ENCODE peak calls at places on chromosomes 12 and 14, in eight cellular contexts. N, G, F, U, Y, L, V and W are unnamed samples.

GRCh38 chr12:26227376-26227775 is 32.0 kb downstream of the SSPN start:
- DNase-seq in N (no peak), G (no peak), L (no peak), U (no peak), Y (no peak), V (no peak), F (no peak), W (no peak)

GRCh38 chr12:108313609-108314331 is 25.3 kb downstream of the CMKLR1 start:
- DNase-seq in Y (no peak), N (peak), V (peak), F (no peak), G (no peak), L (no peak), U (peak), W (no peak)

GRCh38 chr14:58048219-58048618 is 103.8 kb downstream of the ARMH4 start:
- DNase-seq in V (no peak), L (no peak), F (peak), G (no peak), Y (no peak), U (no peak), N (no peak), W (no peak)

GRCh38 chr12:120235369-120236123 is 30.0 kb downstream of the PXN start:
- DNase-seq in G (no peak), N (no peak), U (no peak), V (no peak), F (no peak), L (peak), Y (no peak), W (no peak)

GRCh38 chr14:55386037-55386798 is 25.4 kb downstream of the ATG14 start:
- DNase-seq in F (no peak), Y (no peak), N (no peak), L (peak), V (no peak), G (peak), U (no peak), W (no peak)

GRCh38 chr14:92680781-92681650 is 67.4 kb downstream of the LGMN start:
- DNase-seq in F (peak), Y (peak), N (peak), U (peak), V (no peak), G (peak), L (peak), W (peak)

GRCh38 chr14:81868172-81868571 is 334.5 kb upstream of the SEL1L start:
- DNase-seq in U (no peak), V (no peak), L (no peak), Y (no peak), N (no peak), G (no peak), F (no peak), W (no peak)

GRCh38 chr14:105700622-105701288 is 174.4 kb downstream of the TMEM121 start:
- DNase-seq in N (no peak), Y (no peak), F (no peak), U (no peak), G (no peak), V (no peak), L (no peak), W (no peak)

GRCh38 chr12:58541300-58541690 is 379.0 kb downstream of the LRIG3 start:
- DNase-seq in U (peak), V (no peak), N (no peak), L (no peak), Y (no peak), G (no peak), F (peak), W (no peak)

GRCh38 chr12:109182041-109182839 is 65.9 kb downstream of the ACACB start:
- DNase-seq in Y (no peak), F (no peak), V (no peak), U (peak), N (no peak), G (no peak), L (no peak), W (no peak)

GRCh38 chr14:24274101-24274543 is 2.7 kb upstream of the RABGGTA start:
- DNase-seq in Y (no peak), N (no peak), L (no peak), V (peak), G (no peak), U (no peak), F (no peak), W (no peak)

GRCh38 chr12:29304388-29304787 is 76.6 kb downstream of the ERGIC2 start:
- DNase-seq in U (no peak), G (no peak), N (no peak), V (no peak), Y (no peak), F (no peak), L (no peak), W (no peak)

GRCh38 chr12:116959198-116959460 is 48.4 kb downstream of the FBXW8 start:
- DNase-seq in V (no peak), G (no peak), L (no peak), Y (no peak), F (no peak), U (peak), N (no peak), W (no peak)

GRCh38 chr12:1496162-1496925 is 98.0 kb downstream of the FBXL14 start:
- DNase-seq in L (no peak), U (peak), V (no peak), Y (no peak), G (peak), F (peak), N (no peak), W (no peak)

GRCh38 chr14:39113685-39114072 is 444 bp upstream of the GEMIN2 start:
- DNase-seq in U (no peak), Y (no peak), G (no peak), V (no peak), L (no peak), N (no peak), F (no peak), W (no peak)

GRCh38 chr14:39107624-39108023 is 4.6 kb upstream of the SEC23A start:
- DNase-seq in U (peak), G (no peak), F (peak), L (peak), V (no peak), Y (no peak), N (no peak), W (no peak)

GRCh38 chr14:39108791-39109190 is 5.3 kb upstream of the GEMIN2 start:
- DNase-seq in F (no peak), U (no peak), N (no peak), Y (no peak), V (no peak), G (no peak), L (no peak), W (no peak)

GRCh38 chr14:39114073-39114838 is at the start of gene GEMIN2:
- DNase-seq in Y (peak), F (peak), N (peak), G (peak), U (peak), L (peak), V (peak), W (peak)

DNA sequence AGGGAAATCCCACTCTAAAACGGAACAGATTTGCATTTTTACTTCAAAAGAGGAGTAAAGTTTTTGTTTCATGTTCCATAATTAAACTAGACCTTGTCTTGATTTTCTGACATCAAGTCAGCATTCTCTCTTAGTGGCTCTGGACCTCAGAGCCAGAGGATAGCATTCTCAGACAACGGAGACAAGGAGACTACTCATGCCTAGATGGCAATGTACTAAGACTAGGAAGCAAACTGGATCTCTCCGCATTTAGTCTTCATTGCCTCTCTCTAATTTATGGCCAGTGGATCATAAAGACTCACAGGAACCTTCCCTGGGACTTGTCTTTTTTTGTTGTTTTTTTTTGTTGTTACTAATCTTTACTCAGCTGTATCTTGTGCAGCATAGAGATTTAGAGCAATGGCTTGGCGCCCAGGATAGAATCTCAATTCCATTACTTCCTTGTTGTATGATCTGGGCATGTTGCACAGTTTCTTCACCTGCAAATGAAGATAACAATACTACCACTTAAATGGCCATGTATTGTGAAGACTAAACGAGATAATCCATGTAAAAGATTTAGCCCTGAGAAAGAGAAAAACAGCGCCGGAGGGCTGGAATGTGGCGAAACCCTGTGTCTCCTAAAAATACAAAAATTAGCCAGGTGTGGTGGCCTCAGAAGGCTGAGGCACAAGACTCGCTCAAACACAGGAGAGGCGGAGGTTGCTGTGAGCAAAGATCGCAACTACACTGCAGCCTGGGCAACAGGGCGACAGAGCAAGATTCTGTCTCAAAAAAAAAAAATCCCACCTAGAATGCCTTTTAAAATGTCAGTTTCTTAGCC is 4.0 kb upstream of the GEMIN2 start:
- DNase-seq in U (no peak), V (no peak), L (no peak), G (peak), N (no peak), Y (no peak), F (no peak), W (no peak)
- H3K4me3 ChIP-seq in U (no peak), V (no peak), L (no peak), G (no peak), N (no peak), Y (no peak), F (no peak), W (no peak)

GRCh38 chr12:46263140-46264017 is 5.5 kb downstream of the SLC38A1 start:
- DNase-seq in L (no peak), U (no peak), V (no peak), N (no peak), F (no peak), G (no peak), Y (no peak), W (no peak)
- TF ChIP-seq CTCF in L (peak), U (peak), V (no peak), N (no peak), F (peak), G (no peak), Y (no peak), W (peak)

GRCh38 chr14:31280132-31280870 is 72.7 kb upstream of the HECTD1 start:
- DNase-seq in G (no peak), Y (no peak), N (no peak), F (no peak), L (no peak), U (no peak), V (no peak), W (no peak)

GRCh38 chr14:31277085-31277484 is 69.5 kb upstream of the HECTD1 start:
- DNase-seq in V (no peak), N (no peak), F (no peak), L (no peak), Y (no peak), G (no peak), U (no peak), W (no peak)

GRCh38 chr14:31280871-31281220 is 73.3 kb upstream of the HECTD1 start:
- DNase-seq in N (no peak), Y (no peak), U (no peak), L (no peak), F (no peak), G (no peak), V (no peak), W (no peak)

GRCh38 chr14:31275731-31276130 is 68.1 kb upstream of the HECTD1 start:
- DNase-seq in U (peak), G (no peak), L (no peak), N (no peak), Y (no peak), F (no peak), V (no peak), W (no peak)

GRCh38 chr14:31278883-31279282 is 71.3 kb upstream of the HECTD1 start:
- DNase-seq in Y (no peak), F (no peak), V (no peak), N (no peak), U (no peak), G (no peak), L (no peak), W (no peak)
- H3K4me3 ChIP-seq in Y (no peak), F (no peak), V (no peak), N (no peak), U (no peak), G (no peak), L (no peak), W (no peak)

GRCh38 chr12:12714276-12715001 is 2.7 kb upstream of the CDKN1B start:
- DNase-seq in L (peak), U (peak), G (peak), N (no peak), Y (peak), F (peak), V (no peak), W (no peak)
- TF ChIP-seq CTCF in L (peak), U (peak), G (no peak), N (peak), Y (no peak), F (no peak), V (no peak), W (peak)

DNA sequence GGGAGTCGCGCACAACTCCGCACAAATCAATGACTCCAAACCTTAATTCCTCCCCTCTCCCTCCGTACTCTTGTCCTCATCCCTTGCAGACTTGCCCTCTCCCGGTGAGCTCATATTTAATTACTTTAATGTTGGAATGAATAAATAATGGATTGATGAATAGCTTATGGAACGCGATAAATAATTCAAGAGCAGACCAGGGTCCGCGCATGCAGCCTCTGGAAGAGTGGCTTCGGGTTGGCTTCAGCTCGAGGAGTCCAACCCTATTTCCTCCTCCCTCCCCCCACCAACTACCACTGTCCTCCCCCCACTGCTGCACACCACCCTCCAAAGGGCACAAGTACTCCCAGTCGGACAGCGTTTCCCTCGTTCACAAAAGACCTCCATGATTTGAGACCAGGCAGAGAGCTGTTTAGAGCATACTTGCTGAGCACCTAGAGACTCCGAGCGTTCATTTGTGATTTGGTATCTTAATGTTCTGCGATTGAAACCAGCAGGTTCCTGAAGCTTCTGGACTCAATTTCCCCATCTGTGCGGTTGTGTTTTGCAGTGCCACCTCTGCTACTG is 621 bp upstream of the SIX1 start:
- DNase-seq in U (peak), V (no peak), N (no peak), G (no peak), Y (no peak), F (peak), L (peak), W (no peak)
- H3K4me3 ChIP-seq in U (peak), V (peak), N (peak), G (no peak), Y (no peak), F (peak), L (peak), W (peak)

DNA sequence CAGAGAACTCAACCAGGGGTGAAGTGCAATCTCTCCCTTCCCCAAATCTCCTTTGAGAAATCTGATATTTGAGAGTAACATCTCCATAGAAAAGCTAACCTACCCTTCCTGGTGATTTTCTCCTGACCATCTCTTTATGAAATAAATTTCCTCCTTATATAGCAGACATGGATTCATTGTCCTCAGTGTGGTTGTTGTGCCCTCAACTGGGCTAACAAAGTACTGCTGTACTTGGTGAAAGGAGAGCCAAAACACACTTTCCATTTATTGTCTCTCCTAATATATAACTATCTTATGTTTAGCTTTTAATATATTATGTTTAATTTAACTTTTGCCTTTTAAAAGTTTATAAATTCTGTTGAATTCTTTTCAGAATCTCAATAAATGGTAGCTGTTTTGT is 65.1 kb upstream of the SLCO1B1 start:
- DNase-seq in L (peak), U (peak), V (no peak), G (peak), N (no peak), Y (no peak), F (peak), W (no peak)
- TF ChIP-seq CTCF in L (peak), U (peak), V (no peak), G (no peak), N (no peak), Y (no peak), F (no peak), W (no peak)

DNA sequence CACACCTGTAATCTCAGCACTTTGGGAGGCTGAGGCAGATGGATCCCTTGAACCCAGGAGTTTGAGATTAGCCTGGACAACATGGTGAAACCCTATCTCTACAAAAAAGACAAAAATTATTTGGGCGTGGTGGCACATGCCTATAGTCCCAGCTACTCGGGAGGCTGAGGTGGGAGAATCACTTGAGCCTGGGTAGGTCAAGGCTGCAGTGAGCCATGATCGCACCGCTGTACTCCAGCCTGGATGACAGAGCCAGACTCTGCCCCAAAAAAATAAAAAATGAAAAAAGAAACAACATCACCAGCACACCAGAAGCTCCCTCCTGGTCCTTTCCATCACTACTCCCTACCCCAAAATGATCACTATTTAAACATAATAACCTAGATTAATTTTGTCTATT is 2.6 kb downstream of the VEZT start:
- DNase-seq in U (no peak), N (no peak), F (no peak), L (no peak), V (no peak), Y (no peak), G (no peak), W (no peak)
- H3K4me3 ChIP-seq in U (no peak), N (no peak), F (no peak), L (peak), V (no peak), Y (no peak), G (no peak), W (peak)

GRCh38 chr14:50961606-50962259 is 17.4 kb upstream of the PYGL start:
- DNase-seq in L (peak), F (peak), Y (no peak), N (no peak), V (no peak), G (no peak), U (peak), W (peak)
- TF ChIP-seq CTCF in L (no peak), F (no peak), Y (no peak), N (no peak), V (no peak), G (no peak), U (no peak), W (no peak)